ENCODE peak calls at places on chromosomes 6 and 20, in seven cellular contexts. K is NCI-H1105 treated with DMSO at 0.1 percent for 48 hours, H is NCI-H345, V is BE2C, T is GM10248, R is head of caudate nucleus, N is heart left ventricle. P is an unnamed sample.

GRCh38 chr6:37821449-37821848 is 1.9 kb downstream of the ZFAND3 start:
- DNase-seq in K (no peak), H (no peak), V (no peak), T (no peak), R (no peak), N (no peak), P (no peak)

GRCh38 chr20:49603209-49603627 is 35.3 kb upstream of the PTGIS start:
- DNase-seq in K (no peak), H (no peak), V (peak; percentile 56), T (no peak), R (no peak), N (no peak), P (peak; percentile 32)

GRCh38 chr6:116424001-116424400 is 37.2 kb upstream of the CALHM6 start:
- DNase-seq in K (no peak), H (no peak), V (no peak), T (no peak), R (no peak), N (no peak), P (no peak)

GRCh38 chr6:170031096-170031471 is 259.8 kb downstream of the DLL1 start:
- DNase-seq in K (peak; percentile 26), H (peak; percentile 92), V (peak; percentile 4), T (no peak), R (peak; percentile 7), N (no peak), P (no peak)

GRCh38 chr6:7532821-7533220 is 8.7 kb upstream of the DSP start:
- DNase-seq in K (no peak), H (no peak), V (no peak), T (no peak), R (no peak), N (no peak), P (no peak)

GRCh38 chr6:96963403-96963802 is 38.9 kb downstream of the KLHL32 start:
- DNase-seq in K (no peak), H (no peak), V (no peak), T (no peak), R (no peak), N (no peak), P (no peak)

GRCh38 chr6:1896897-1897296 is 287.2 kb downstream of the FOXC1 start:
- DNase-seq in K (no peak), H (no peak), V (no peak), T (no peak), R (no peak), N (no peak), P (no peak)

GRCh38 chr6:47780510-47781356 is 1.1 kb upstream of the OPN5 start:
- DNase-seq in K (peak; percentile 65), H (peak; percentile 50), V (peak; percentile 26), T (peak; percentile 44), R (no peak), N (no peak), P (peak; percentile 64)

GRCh38 chr20:818001-818664 is 15.4 kb upstream of the FAM110A start:
- DNase-seq in K (no peak), H (no peak), V (no peak), T (no peak), R (no peak), N (no peak), P (no peak)

GRCh38 chr6:143652840-143653239 is 24.9 kb upstream of the PHACTR2 start:
- DNase-seq in K (peak; percentile 24), H (peak; percentile 50), V (no peak), T (no peak), R (no peak), N (no peak), P (no peak)

GRCh38 chr20:50980071-50980681 is 21.6 kb downstream of the MOCS3 start:
- DNase-seq in K (no peak), H (no peak), V (no peak), T (no peak), R (no peak), N (no peak), P (no peak)

GRCh38 chr6:34383651-34384304 is 8.7 kb downstream of the NUDT3 start:
- DNase-seq in K (no peak), H (no peak), V (no peak), T (no peak), R (no peak), N (no peak), P (no peak)

GRCh38 chr20:22962567-22963439 is 72.3 kb upstream of the SSTR4 start:
- DNase-seq in K (no peak), H (no peak), V (no peak), T (no peak), R (no peak), N (no peak), P (no peak)

GRCh38 chr6:125939796-125940195 is 16.8 kb upstream of the HINT3 start:
- DNase-seq in K (no peak), H (no peak), V (no peak), T (no peak), R (no peak), N (no peak), P (no peak)

GRCh38 chr6:34546551-34547321 is 9.4 kb downstream of the SPDEF start:
- DNase-seq in K (peak; percentile 97), H (peak; percentile 83), V (peak; percentile 44), T (no peak), R (no peak), N (peak; percentile 78), P (no peak)

GRCh38 chr6:8225113-8225512 is 122.8 kb upstream of the EEF1E1 start:
- DNase-seq in K (no peak), H (no peak), V (no peak), T (no peak), R (no peak), N (no peak), P (no peak)

GRCh38 chr6:299050-299980 is 7.0 kb downstream of the DUSP22 start:
- DNase-seq in K (no peak), H (no peak), V (no peak), T (no peak), R (no peak), N (no peak), P (no peak)

GRCh38 chr6:135812085-135812526 is 39.4 kb upstream of the PDE7B start:
- DNase-seq in K (no peak), H (no peak), V (peak; percentile 64), T (no peak), R (no peak), N (no peak), P (no peak)

GRCh38 chr20:61991476-61991875 is 74.2 kb downstream of the TAF4 start:
- DNase-seq in K (no peak), H (no peak), V (no peak), T (no peak), R (no peak), N (no peak), P (no peak)

GRCh38 chr6:107853226-107853625 is 29.1 kb upstream of the SCML4 start:
- DNase-seq in K (no peak), H (no peak), V (no peak), T (no peak), R (no peak), N (no peak), P (peak; percentile 21)

GRCh38 chr6:63740709-63741108 is 105.1 kb downstream of the PHF3 start:
- DNase-seq in K (no peak), H (no peak), V (no peak), T (no peak), R (no peak), N (no peak), P (no peak)

GRCh38 chr6:14921878-14922277 is 324.0 kb upstream of the JARID2 start:
- DNase-seq in K (no peak), H (no peak), V (no peak), T (no peak), R (no peak), N (no peak), P (no peak)

GRCh38 chr6:122995930-122996796 is at the start of gene CLVS2:
- DNase-seq in K (peak; percentile 79), H (peak; percentile 78), V (peak; percentile 17), T (no peak), R (peak; percentile 75), N (peak; percentile 63), P (no peak)

GRCh38 chr6:90204327-90204726 is 92.3 kb downstream of the BACH2 start:
- DNase-seq in K (no peak), H (no peak), V (no peak), T (no peak), R (no peak), N (no peak), P (no peak)

GRCh38 chr6:139763468-139764214 is 389.2 kb upstream of the CITED2 start:
- DNase-seq in K (no peak), H (no peak), V (no peak), T (no peak), R (no peak), N (no peak), P (no peak)

GRCh38 chr6:52616271-52616670 is 39.4 kb upstream of the TRAM2 start:
- DNase-seq in K (no peak), H (no peak), V (no peak), T (no peak), R (no peak), N (no peak), P (no peak)

GRCh38 chr20:32965115-32965514 is 39.1 kb downstream of the SUN5 start:
- DNase-seq in K (no peak), H (no peak), V (no peak), T (peak; percentile 4), R (no peak), N (no peak), P (no peak)

GRCh38 chr20:5767493-5768098 is 17.4 kb downstream of the SHLD1 start:
- DNase-seq in K (no peak), H (no peak), V (no peak), T (no peak), R (no peak), N (no peak), P (no peak)

GRCh38 chr6:100144991-100145390 is 151.0 kb upstream of the MCHR2 start:
- DNase-seq in K (no peak), H (no peak), V (no peak), T (no peak), R (no peak), N (no peak), P (no peak)

GRCh38 chr6:157985378-157986155 is 3.9 kb downstream of the SYNJ2 start:
- DNase-seq in K (peak; percentile 92), H (peak; percentile 70), V (no peak), T (no peak), R (no peak), N (no peak), P (no peak)

GRCh38 chr6:35096129-35096852 is 44.8 kb downstream of the TCP11 start:
- DNase-seq in K (peak; percentile 90), H (peak; percentile 74), V (no peak), T (no peak), R (no peak), N (no peak), P (no peak)

P was measured in GM12865.